ENCODE peak calls at places on chromosomes 5 and 9, in ten cellular contexts. One of them, this sample, is unnamed.

GRCh38 chr5:8682381-8682780 is 813.4 kb downstream of the MTRR start:
- DNase-seq in activated B cell treated with CpG ODN at 0.5 μM for 24 hours: no peak
- DNase-seq in AG08396: no peak
- DNase-seq in AG04449: no peak
- DNase-seq in mucosa of gallbladder: no peak
- DNase-seq in hypothalamus: no peak
- DNase-seq in smooth muscle cell of the brain vasculature: no peak
- DNase-seq in iPS-NIHi11: no peak
- DNase-seq in fibroblast of pulmonary artery: no peak
- DNase-seq in stimulated activated CD8-positive, alpha-beta memory T cell treated with anti-CD3 and anti-CD28 coated beads, Interleukin-7, amount 100 ng/mL, for 48 hours: no peak
- DNase-seq in this sample: no peak

GRCh38 chr9:69131682-69132081 is 42.4 kb upstream of the TJP2 start:
- DNase-seq in activated B cell treated with CpG ODN at 0.5 μM for 24 hours: no peak
- DNase-seq in AG08396: peak
- DNase-seq in AG04449: peak
- DNase-seq in mucosa of gallbladder: no peak
- DNase-seq in hypothalamus: no peak
- DNase-seq in smooth muscle cell of the brain vasculature: no peak
- DNase-seq in iPS-NIHi11: no peak
- DNase-seq in fibroblast of pulmonary artery: peak
- DNase-seq in stimulated activated CD8-positive, alpha-beta memory T cell treated with anti-CD3 and anti-CD28 coated beads, Interleukin-7, amount 100 ng/mL, for 48 hours: no peak
- DNase-seq in this sample: no peak

GRCh38 chr5:603081-603998 is 8.8 kb upstream of the CEP72 start:
- DNase-seq in activated B cell treated with CpG ODN at 0.5 μM for 24 hours: no peak
- DNase-seq in AG08396: no peak
- DNase-seq in AG04449: no peak
- DNase-seq in mucosa of gallbladder: no peak
- DNase-seq in hypothalamus: no peak
- DNase-seq in smooth muscle cell of the brain vasculature: no peak
- DNase-seq in iPS-NIHi11: no peak
- DNase-seq in fibroblast of pulmonary artery: no peak
- DNase-seq in stimulated activated CD8-positive, alpha-beta memory T cell treated with anti-CD3 and anti-CD28 coated beads, Interleukin-7, amount 100 ng/mL, for 48 hours: no peak
- DNase-seq in this sample: no peak

GRCh38 chr5:16916262-16916878 is 19.7 kb downstream of the MYO10 start:
- DNase-seq in activated B cell treated with CpG ODN at 0.5 μM for 24 hours: no peak
- DNase-seq in AG08396: peak
- DNase-seq in AG04449: peak
- DNase-seq in mucosa of gallbladder: no peak
- DNase-seq in hypothalamus: no peak
- DNase-seq in smooth muscle cell of the brain vasculature: no peak
- DNase-seq in iPS-NIHi11: no peak
- DNase-seq in fibroblast of pulmonary artery: peak
- DNase-seq in stimulated activated CD8-positive, alpha-beta memory T cell treated with anti-CD3 and anti-CD28 coated beads, Interleukin-7, amount 100 ng/mL, for 48 hours: no peak
- DNase-seq in this sample: no peak

GRCh38 chr5:50968296-50969206 is 302.1 kb downstream of the PARP8 start:
- DNase-seq in activated B cell treated with CpG ODN at 0.5 μM for 24 hours: no peak
- DNase-seq in AG08396: no peak
- DNase-seq in AG04449: no peak
- DNase-seq in mucosa of gallbladder: no peak
- DNase-seq in hypothalamus: no peak
- DNase-seq in smooth muscle cell of the brain vasculature: no peak
- DNase-seq in iPS-NIHi11: no peak
- DNase-seq in fibroblast of pulmonary artery: no peak
- DNase-seq in stimulated activated CD8-positive, alpha-beta memory T cell treated with anti-CD3 and anti-CD28 coated beads, Interleukin-7, amount 100 ng/mL, for 48 hours: no peak
- DNase-seq in this sample: no peak

GRCh38 chr5:127320032-127320945 is 29.7 kb downstream of the MEGF10 start:
- DNase-seq in activated B cell treated with CpG ODN at 0.5 μM for 24 hours: no peak
- DNase-seq in AG08396: no peak
- DNase-seq in AG04449: no peak
- DNase-seq in mucosa of gallbladder: no peak
- DNase-seq in hypothalamus: no peak
- DNase-seq in smooth muscle cell of the brain vasculature: no peak
- DNase-seq in iPS-NIHi11: peak
- DNase-seq in fibroblast of pulmonary artery: peak
- DNase-seq in stimulated activated CD8-positive, alpha-beta memory T cell treated with anti-CD3 and anti-CD28 coated beads, Interleukin-7, amount 100 ng/mL, for 48 hours: no peak
- DNase-seq in this sample: no peak

GRCh38 chr5:81268797-81269196 is 32.6 kb upstream of the ZCCHC9 start:
- DNase-seq in activated B cell treated with CpG ODN at 0.5 μM for 24 hours: no peak
- DNase-seq in AG08396: peak
- DNase-seq in AG04449: peak
- DNase-seq in mucosa of gallbladder: no peak
- DNase-seq in hypothalamus: no peak
- DNase-seq in smooth muscle cell of the brain vasculature: peak
- DNase-seq in iPS-NIHi11: no peak
- DNase-seq in fibroblast of pulmonary artery: peak
- DNase-seq in stimulated activated CD8-positive, alpha-beta memory T cell treated with anti-CD3 and anti-CD28 coated beads, Interleukin-7, amount 100 ng/mL, for 48 hours: no peak
- DNase-seq in this sample: no peak

GRCh38 chr5:77620404-77620803 is 18.1 kb downstream of the OTP start:
- DNase-seq in activated B cell treated with CpG ODN at 0.5 μM for 24 hours: no peak
- DNase-seq in AG08396: no peak
- DNase-seq in AG04449: no peak
- DNase-seq in mucosa of gallbladder: no peak
- DNase-seq in hypothalamus: no peak
- DNase-seq in smooth muscle cell of the brain vasculature: no peak
- DNase-seq in iPS-NIHi11: peak
- DNase-seq in fibroblast of pulmonary artery: no peak
- DNase-seq in stimulated activated CD8-positive, alpha-beta memory T cell treated with anti-CD3 and anti-CD28 coated beads, Interleukin-7, amount 100 ng/mL, for 48 hours: no peak
- DNase-seq in this sample: no peak

GRCh38 chr5:66406761-66407289 is 189.4 kb upstream of the MAST4 start:
- DNase-seq in activated B cell treated with CpG ODN at 0.5 μM for 24 hours: no peak
- DNase-seq in AG08396: no peak
- DNase-seq in AG04449: no peak
- DNase-seq in mucosa of gallbladder: no peak
- DNase-seq in hypothalamus: no peak
- DNase-seq in smooth muscle cell of the brain vasculature: no peak
- DNase-seq in iPS-NIHi11: no peak
- DNase-seq in fibroblast of pulmonary artery: no peak
- DNase-seq in stimulated activated CD8-positive, alpha-beta memory T cell treated with anti-CD3 and anti-CD28 coated beads, Interleukin-7, amount 100 ng/mL, for 48 hours: no peak
- DNase-seq in this sample: no peak

GRCh38 chr9:18489861-18490260 is 15.9 kb downstream of the ADAMTSL1 start:
- DNase-seq in activated B cell treated with CpG ODN at 0.5 μM for 24 hours: no peak
- DNase-seq in AG08396: no peak
- DNase-seq in AG04449: no peak
- DNase-seq in mucosa of gallbladder: no peak
- DNase-seq in hypothalamus: no peak
- DNase-seq in smooth muscle cell of the brain vasculature: no peak
- DNase-seq in iPS-NIHi11: no peak
- DNase-seq in fibroblast of pulmonary artery: peak
- DNase-seq in stimulated activated CD8-positive, alpha-beta memory T cell treated with anti-CD3 and anti-CD28 coated beads, Interleukin-7, amount 100 ng/mL, for 48 hours: no peak
- DNase-seq in this sample: no peak

GRCh38 chr5:151771259-151772028 is at the start of gene G3BP1:
- DNase-seq in activated B cell treated with CpG ODN at 0.5 μM for 24 hours: peak
- DNase-seq in AG08396: peak
- DNase-seq in AG04449: peak
- DNase-seq in mucosa of gallbladder: peak
- DNase-seq in hypothalamus: peak
- DNase-seq in smooth muscle cell of the brain vasculature: peak
- DNase-seq in iPS-NIHi11: peak
- DNase-seq in fibroblast of pulmonary artery: peak
- DNase-seq in stimulated activated CD8-positive, alpha-beta memory T cell treated with anti-CD3 and anti-CD28 coated beads, Interleukin-7, amount 100 ng/mL, for 48 hours: peak
- DNase-seq in this sample: peak

GRCh38 chr5:135107986-135108385 is 74.0 kb upstream of the PITX1 start:
- DNase-seq in activated B cell treated with CpG ODN at 0.5 μM for 24 hours: no peak
- DNase-seq in AG08396: no peak
- DNase-seq in AG04449: no peak
- DNase-seq in mucosa of gallbladder: no peak
- DNase-seq in hypothalamus: no peak
- DNase-seq in smooth muscle cell of the brain vasculature: no peak
- DNase-seq in iPS-NIHi11: no peak
- DNase-seq in fibroblast of pulmonary artery: no peak
- DNase-seq in stimulated activated CD8-positive, alpha-beta memory T cell treated with anti-CD3 and anti-CD28 coated beads, Interleukin-7, amount 100 ng/mL, for 48 hours: no peak
- DNase-seq in this sample: no peak

GRCh38 chr5:37668524-37669047 is 171.3 kb downstream of the GDNF start:
- DNase-seq in activated B cell treated with CpG ODN at 0.5 μM for 24 hours: no peak
- DNase-seq in AG08396: peak
- DNase-seq in AG04449: peak
- DNase-seq in mucosa of gallbladder: peak
- DNase-seq in hypothalamus: no peak
- DNase-seq in smooth muscle cell of the brain vasculature: peak
- DNase-seq in iPS-NIHi11: peak
- DNase-seq in fibroblast of pulmonary artery: peak
- DNase-seq in stimulated activated CD8-positive, alpha-beta memory T cell treated with anti-CD3 and anti-CD28 coated beads, Interleukin-7, amount 100 ng/mL, for 48 hours: no peak
- DNase-seq in this sample: no peak

GRCh38 chr5:133996683-133997252 is 8.0 kb downstream of the VDAC1 start:
- DNase-seq in activated B cell treated with CpG ODN at 0.5 μM for 24 hours: no peak
- DNase-seq in AG08396: no peak
- DNase-seq in AG04449: no peak
- DNase-seq in mucosa of gallbladder: no peak
- DNase-seq in hypothalamus: no peak
- DNase-seq in smooth muscle cell of the brain vasculature: no peak
- DNase-seq in iPS-NIHi11: peak
- DNase-seq in fibroblast of pulmonary artery: no peak
- DNase-seq in stimulated activated CD8-positive, alpha-beta memory T cell treated with anti-CD3 and anti-CD28 coated beads, Interleukin-7, amount 100 ng/mL, for 48 hours: no peak
- DNase-seq in this sample: no peak

GRCh38 chr5:96668725-96669124 is 6.5 kb downstream of the CAST start:
- DNase-seq in activated B cell treated with CpG ODN at 0.5 μM for 24 hours: no peak
- DNase-seq in AG08396: no peak
- DNase-seq in AG04449: no peak
- DNase-seq in mucosa of gallbladder: no peak
- DNase-seq in hypothalamus: no peak
- DNase-seq in smooth muscle cell of the brain vasculature: no peak
- DNase-seq in iPS-NIHi11: no peak
- DNase-seq in fibroblast of pulmonary artery: no peak
- DNase-seq in stimulated activated CD8-positive, alpha-beta memory T cell treated with anti-CD3 and anti-CD28 coated beads, Interleukin-7, amount 100 ng/mL, for 48 hours: no peak
- DNase-seq in this sample: no peak

GRCh38 chr5:78984020-78984610 is 995 bp downstream of the ARSB start:
- DNase-seq in activated B cell treated with CpG ODN at 0.5 μM for 24 hours: no peak
- DNase-seq in AG08396: peak
- DNase-seq in AG04449: no peak
- DNase-seq in mucosa of gallbladder: no peak
- DNase-seq in hypothalamus: no peak
- DNase-seq in smooth muscle cell of the brain vasculature: no peak
- DNase-seq in iPS-NIHi11: peak
- DNase-seq in fibroblast of pulmonary artery: no peak
- DNase-seq in stimulated activated CD8-positive, alpha-beta memory T cell treated with anti-CD3 and anti-CD28 coated beads, Interleukin-7, amount 100 ng/mL, for 48 hours: no peak
- DNase-seq in this sample: no peak

GRCh38 chr5:149646564-149646963 is 65.3 kb downstream of the ARHGEF37 start:
- DNase-seq in activated B cell treated with CpG ODN at 0.5 μM for 24 hours: no peak
- DNase-seq in AG08396: no peak
- DNase-seq in AG04449: no peak
- DNase-seq in mucosa of gallbladder: no peak
- DNase-seq in hypothalamus: no peak
- DNase-seq in smooth muscle cell of the brain vasculature: no peak
- DNase-seq in iPS-NIHi11: no peak
- DNase-seq in fibroblast of pulmonary artery: peak
- DNase-seq in stimulated activated CD8-positive, alpha-beta memory T cell treated with anti-CD3 and anti-CD28 coated beads, Interleukin-7, amount 100 ng/mL, for 48 hours: no peak
- DNase-seq in this sample: peak

GRCh38 chr5:56301041-56301440 is 67.9 kb upstream of the ANKRD55 start:
- DNase-seq in activated B cell treated with CpG ODN at 0.5 μM for 24 hours: no peak
- DNase-seq in AG08396: no peak
- DNase-seq in AG04449: no peak
- DNase-seq in mucosa of gallbladder: no peak
- DNase-seq in hypothalamus: no peak
- DNase-seq in smooth muscle cell of the brain vasculature: no peak
- DNase-seq in iPS-NIHi11: no peak
- DNase-seq in fibroblast of pulmonary artery: peak
- DNase-seq in stimulated activated CD8-positive, alpha-beta memory T cell treated with anti-CD3 and anti-CD28 coated beads, Interleukin-7, amount 100 ng/mL, for 48 hours: no peak
- DNase-seq in this sample: no peak

GRCh38 chr5:123518111-123518510 is 6.1 kb downstream of the CSNK1G3 start:
- DNase-seq in activated B cell treated with CpG ODN at 0.5 μM for 24 hours: no peak
- DNase-seq in AG08396: no peak
- DNase-seq in AG04449: no peak
- DNase-seq in mucosa of gallbladder: no peak
- DNase-seq in hypothalamus: no peak
- DNase-seq in smooth muscle cell of the brain vasculature: no peak
- DNase-seq in iPS-NIHi11: no peak
- DNase-seq in fibroblast of pulmonary artery: no peak
- DNase-seq in stimulated activated CD8-positive, alpha-beta memory T cell treated with anti-CD3 and anti-CD28 coated beads, Interleukin-7, amount 100 ng/mL, for 48 hours: no peak
- DNase-seq in this sample: no peak

GRCh38 chr9:129338701-129339445 is 160.8 kb upstream of the IER5L start:
- DNase-seq in activated B cell treated with CpG ODN at 0.5 μM for 24 hours: no peak
- DNase-seq in AG08396: no peak
- DNase-seq in AG04449: peak
- DNase-seq in mucosa of gallbladder: no peak
- DNase-seq in hypothalamus: no peak
- DNase-seq in smooth muscle cell of the brain vasculature: no peak
- DNase-seq in iPS-NIHi11: no peak
- DNase-seq in fibroblast of pulmonary artery: peak
- DNase-seq in stimulated activated CD8-positive, alpha-beta memory T cell treated with anti-CD3 and anti-CD28 coated beads, Interleukin-7, amount 100 ng/mL, for 48 hours: no peak
- DNase-seq in this sample: no peak

GRCh38 chr5:16690243-16690839 is 73.5 kb upstream of the RETREG1 start:
- DNase-seq in activated B cell treated with CpG ODN at 0.5 μM for 24 hours: no peak
- DNase-seq in AG08396: peak
- DNase-seq in AG04449: no peak
- DNase-seq in mucosa of gallbladder: no peak
- DNase-seq in hypothalamus: peak
- DNase-seq in smooth muscle cell of the brain vasculature: no peak
- DNase-seq in iPS-NIHi11: peak
- DNase-seq in fibroblast of pulmonary artery: peak
- DNase-seq in stimulated activated CD8-positive, alpha-beta memory T cell treated with anti-CD3 and anti-CD28 coated beads, Interleukin-7, amount 100 ng/mL, for 48 hours: no peak
- DNase-seq in this sample: no peak

GRCh38 chr9:109139851-109140250 is 20.1 kb upstream of the TMEM245 start:
- DNase-seq in activated B cell treated with CpG ODN at 0.5 μM for 24 hours: no peak
- DNase-seq in AG08396: no peak
- DNase-seq in AG04449: no peak
- DNase-seq in mucosa of gallbladder: no peak
- DNase-seq in hypothalamus: no peak
- DNase-seq in smooth muscle cell of the brain vasculature: no peak
- DNase-seq in iPS-NIHi11: no peak
- DNase-seq in fibroblast of pulmonary artery: no peak
- DNase-seq in stimulated activated CD8-positive, alpha-beta memory T cell treated with anti-CD3 and anti-CD28 coated beads, Interleukin-7, amount 100 ng/mL, for 48 hours: no peak
- DNase-seq in this sample: no peak

GRCh38 chr9:135590486-135591079 is 29.0 kb downstream of the PAEP start:
- DNase-seq in activated B cell treated with CpG ODN at 0.5 μM for 24 hours: no peak
- DNase-seq in AG08396: no peak
- DNase-seq in AG04449: no peak
- DNase-seq in mucosa of gallbladder: no peak
- DNase-seq in hypothalamus: no peak
- DNase-seq in smooth muscle cell of the brain vasculature: no peak
- DNase-seq in iPS-NIHi11: no peak
- DNase-seq in fibroblast of pulmonary artery: no peak
- DNase-seq in stimulated activated CD8-positive, alpha-beta memory T cell treated with anti-CD3 and anti-CD28 coated beads, Interleukin-7, amount 100 ng/mL, for 48 hours: no peak
- DNase-seq in this sample: no peak

GRCh38 chr5:139762624-139763170 is 32.9 kb upstream of the PSD2 start:
- DNase-seq in activated B cell treated with CpG ODN at 0.5 μM for 24 hours: no peak
- DNase-seq in AG08396: no peak
- DNase-seq in AG04449: no peak
- DNase-seq in mucosa of gallbladder: no peak
- DNase-seq in hypothalamus: no peak
- DNase-seq in smooth muscle cell of the brain vasculature: no peak
- DNase-seq in iPS-NIHi11: no peak
- DNase-seq in fibroblast of pulmonary artery: no peak
- DNase-seq in stimulated activated CD8-positive, alpha-beta memory T cell treated with anti-CD3 and anti-CD28 coated beads, Interleukin-7, amount 100 ng/mL, for 48 hours: no peak
- DNase-seq in this sample: no peak

GRCh38 chr9:2299843-2300205 is 284.7 kb downstream of the SMARCA2 start:
- DNase-seq in activated B cell treated with CpG ODN at 0.5 μM for 24 hours: no peak
- DNase-seq in AG08396: no peak
- DNase-seq in AG04449: no peak
- DNase-seq in mucosa of gallbladder: no peak
- DNase-seq in hypothalamus: no peak
- DNase-seq in smooth muscle cell of the brain vasculature: no peak
- DNase-seq in iPS-NIHi11: no peak
- DNase-seq in fibroblast of pulmonary artery: peak
- DNase-seq in stimulated activated CD8-positive, alpha-beta memory T cell treated with anti-CD3 and anti-CD28 coated beads, Interleukin-7, amount 100 ng/mL, for 48 hours: no peak
- DNase-seq in this sample: no peak

This sample was measured in stimulated activated naive CD4-positive, alpha-beta T cell.